ENCODE peak calls at places on chromosomes 1 and 21, in ten cellular contexts. One of them, this sample, is unnamed.
A peak's percentile ranks its signal among the peaks of the same experiment; 100 is the strongest.

GRCh38 chr1:231860221-231861088 is 233.9 kb downstream of the DISC1 start:
- DNase-seq in neural crest cell: no peak
- DNase-seq in posterior vena cava: no peak
- DNase-seq in activated T-cell treated with anti-CD3 and anti-CD28 coated beads, Interleukin-2, amount 50 U/mL, for 1 hour: no peak
- DNase-seq in ELF-1: no peak
- DNase-seq in stimulated activated naive CD8-positive, alpha-beta T cell treated with anti-CD3 and anti-CD28 coated beads, Interleukin-15, amount 100 ng/mL, for 72 hours: no peak
- DNase-seq in activated T-helper 9 cell treated with anti-CD3 and anti-CD28 coated beads, Interleukin-2, amount 50 U/mL, for 16 hours: no peak
- DNase-seq in stimulated activated CD4-positive, alpha-beta T cell treated with anti-CD3 and anti-CD28 coated beads, TNF-alpha, amount 100 ng/mL, for 1 hour: no peak
- DNase-seq in ovary: no peak
- DNase-seq in kidney epithelial cell: no peak
- DNase-seq in this sample: no peak

GRCh38 chr1:183590225-183591191 is at the start of gene NCF2:
- DNase-seq in kidney epithelial cell: no peak
- DNase-seq in activated T-cell treated with anti-CD3 and anti-CD28 coated beads, Interleukin-2, amount 50 U/mL, for 1 hour: no peak
- DNase-seq in neural crest cell: no peak
- DNase-seq in ovary: no peak
- DNase-seq in stimulated activated CD4-positive, alpha-beta T cell treated with anti-CD3 and anti-CD28 coated beads, TNF-alpha, amount 100 ng/mL, for 1 hour: no peak
- DNase-seq in ELF-1: no peak
- DNase-seq in posterior vena cava: no peak
- DNase-seq in stimulated activated naive CD8-positive, alpha-beta T cell treated with anti-CD3 and anti-CD28 coated beads, Interleukin-15, amount 100 ng/mL, for 72 hours: peak; percentile 81
- DNase-seq in activated T-helper 9 cell treated with anti-CD3 and anti-CD28 coated beads, Interleukin-2, amount 50 U/mL, for 16 hours: no peak
- DNase-seq in this sample: peak; percentile 89

GRCh38 chr1:201192478-201192804 is 1.8 kb downstream of the IGFN1 start:
- DNase-seq in activated T-helper 9 cell treated with anti-CD3 and anti-CD28 coated beads, Interleukin-2, amount 50 U/mL, for 16 hours: no peak
- DNase-seq in stimulated activated naive CD8-positive, alpha-beta T cell treated with anti-CD3 and anti-CD28 coated beads, Interleukin-15, amount 100 ng/mL, for 72 hours: no peak
- DNase-seq in ovary: peak; percentile 43
- DNase-seq in kidney epithelial cell: no peak
- DNase-seq in stimulated activated CD4-positive, alpha-beta T cell treated with anti-CD3 and anti-CD28 coated beads, TNF-alpha, amount 100 ng/mL, for 1 hour: no peak
- DNase-seq in activated T-cell treated with anti-CD3 and anti-CD28 coated beads, Interleukin-2, amount 50 U/mL, for 1 hour: no peak
- DNase-seq in posterior vena cava: peak; percentile 19
- DNase-seq in ELF-1: no peak
- DNase-seq in neural crest cell: no peak
- DNase-seq in this sample: no peak

GRCh38 chr1:63928197-63929105 is 154.6 kb downstream of the ROR1 start:
- DNase-seq in stimulated activated naive CD8-positive, alpha-beta T cell treated with anti-CD3 and anti-CD28 coated beads, Interleukin-15, amount 100 ng/mL, for 72 hours: no peak
- DNase-seq in activated T-helper 9 cell treated with anti-CD3 and anti-CD28 coated beads, Interleukin-2, amount 50 U/mL, for 16 hours: no peak
- DNase-seq in stimulated activated CD4-positive, alpha-beta T cell treated with anti-CD3 and anti-CD28 coated beads, TNF-alpha, amount 100 ng/mL, for 1 hour: no peak
- DNase-seq in neural crest cell: no peak
- DNase-seq in ovary: no peak
- DNase-seq in posterior vena cava: no peak
- DNase-seq in activated T-cell treated with anti-CD3 and anti-CD28 coated beads, Interleukin-2, amount 50 U/mL, for 1 hour: no peak
- DNase-seq in ELF-1: no peak
- DNase-seq in kidney epithelial cell: no peak
- DNase-seq in this sample: no peak

GRCh38 chr1:98903261-98903660 is 101.4 kb downstream of the PLPPR5 start:
- DNase-seq in posterior vena cava: no peak
- DNase-seq in activated T-helper 9 cell treated with anti-CD3 and anti-CD28 coated beads, Interleukin-2, amount 50 U/mL, for 16 hours: no peak
- DNase-seq in ELF-1: no peak
- DNase-seq in ovary: no peak
- DNase-seq in neural crest cell: no peak
- DNase-seq in stimulated activated CD4-positive, alpha-beta T cell treated with anti-CD3 and anti-CD28 coated beads, TNF-alpha, amount 100 ng/mL, for 1 hour: no peak
- DNase-seq in stimulated activated naive CD8-positive, alpha-beta T cell treated with anti-CD3 and anti-CD28 coated beads, Interleukin-15, amount 100 ng/mL, for 72 hours: no peak
- DNase-seq in kidney epithelial cell: peak; percentile 28
- DNase-seq in activated T-cell treated with anti-CD3 and anti-CD28 coated beads, Interleukin-2, amount 50 U/mL, for 1 hour: no peak
- DNase-seq in this sample: no peak

GRCh38 chr1:81165963-81166362 is 634.8 kb upstream of the ADGRL2 start:
- DNase-seq in ovary: no peak
- DNase-seq in kidney epithelial cell: no peak
- DNase-seq in stimulated activated naive CD8-positive, alpha-beta T cell treated with anti-CD3 and anti-CD28 coated beads, Interleukin-15, amount 100 ng/mL, for 72 hours: no peak
- DNase-seq in posterior vena cava: no peak
- DNase-seq in neural crest cell: no peak
- DNase-seq in ELF-1: no peak
- DNase-seq in activated T-cell treated with anti-CD3 and anti-CD28 coated beads, Interleukin-2, amount 50 U/mL, for 1 hour: no peak
- DNase-seq in activated T-helper 9 cell treated with anti-CD3 and anti-CD28 coated beads, Interleukin-2, amount 50 U/mL, for 16 hours: no peak
- DNase-seq in stimulated activated CD4-positive, alpha-beta T cell treated with anti-CD3 and anti-CD28 coated beads, TNF-alpha, amount 100 ng/mL, for 1 hour: no peak
- DNase-seq in this sample: no peak

GRCh38 chr1:108049083-108049819 is 84.3 kb upstream of the VAV3 start:
- DNase-seq in ovary: no peak
- DNase-seq in activated T-helper 9 cell treated with anti-CD3 and anti-CD28 coated beads, Interleukin-2, amount 50 U/mL, for 16 hours: no peak
- DNase-seq in neural crest cell: peak; percentile 27
- DNase-seq in activated T-cell treated with anti-CD3 and anti-CD28 coated beads, Interleukin-2, amount 50 U/mL, for 1 hour: no peak
- DNase-seq in stimulated activated naive CD8-positive, alpha-beta T cell treated with anti-CD3 and anti-CD28 coated beads, Interleukin-15, amount 100 ng/mL, for 72 hours: peak; percentile 27
- DNase-seq in posterior vena cava: no peak
- DNase-seq in ELF-1: peak; percentile 42
- DNase-seq in kidney epithelial cell: peak; percentile 67
- DNase-seq in stimulated activated CD4-positive, alpha-beta T cell treated with anti-CD3 and anti-CD28 coated beads, TNF-alpha, amount 100 ng/mL, for 1 hour: no peak
- DNase-seq in this sample: peak; percentile 16

GRCh38 chr1:64403331-64403730 is 66.6 kb upstream of the CACHD1 start:
- DNase-seq in kidney epithelial cell: peak; percentile 10
- DNase-seq in posterior vena cava: no peak
- DNase-seq in activated T-cell treated with anti-CD3 and anti-CD28 coated beads, Interleukin-2, amount 50 U/mL, for 1 hour: no peak
- DNase-seq in activated T-helper 9 cell treated with anti-CD3 and anti-CD28 coated beads, Interleukin-2, amount 50 U/mL, for 16 hours: no peak
- DNase-seq in neural crest cell: no peak
- DNase-seq in ovary: no peak
- DNase-seq in ELF-1: no peak
- DNase-seq in stimulated activated CD4-positive, alpha-beta T cell treated with anti-CD3 and anti-CD28 coated beads, TNF-alpha, amount 100 ng/mL, for 1 hour: no peak
- DNase-seq in stimulated activated naive CD8-positive, alpha-beta T cell treated with anti-CD3 and anti-CD28 coated beads, Interleukin-15, amount 100 ng/mL, for 72 hours: no peak
- DNase-seq in this sample: no peak

GRCh38 chr21:25396135-25396711 is 211.1 kb downstream of the MRPL39 start:
- DNase-seq in kidney epithelial cell: no peak
- DNase-seq in activated T-helper 9 cell treated with anti-CD3 and anti-CD28 coated beads, Interleukin-2, amount 50 U/mL, for 16 hours: peak; percentile 56
- DNase-seq in neural crest cell: no peak
- DNase-seq in posterior vena cava: no peak
- DNase-seq in ELF-1: no peak
- DNase-seq in stimulated activated naive CD8-positive, alpha-beta T cell treated with anti-CD3 and anti-CD28 coated beads, Interleukin-15, amount 100 ng/mL, for 72 hours: peak; percentile 94
- DNase-seq in stimulated activated CD4-positive, alpha-beta T cell treated with anti-CD3 and anti-CD28 coated beads, TNF-alpha, amount 100 ng/mL, for 1 hour: no peak
- DNase-seq in ovary: no peak
- DNase-seq in activated T-cell treated with anti-CD3 and anti-CD28 coated beads, Interleukin-2, amount 50 U/mL, for 1 hour: no peak
- DNase-seq in this sample: no peak

GRCh38 chr1:41038110-41038509 is 16.6 kb upstream of the SLFNL1 start:
- DNase-seq in activated T-cell treated with anti-CD3 and anti-CD28 coated beads, Interleukin-2, amount 50 U/mL, for 1 hour: no peak
- DNase-seq in activated T-helper 9 cell treated with anti-CD3 and anti-CD28 coated beads, Interleukin-2, amount 50 U/mL, for 16 hours: no peak
- DNase-seq in stimulated activated CD4-positive, alpha-beta T cell treated with anti-CD3 and anti-CD28 coated beads, TNF-alpha, amount 100 ng/mL, for 1 hour: no peak
- DNase-seq in stimulated activated naive CD8-positive, alpha-beta T cell treated with anti-CD3 and anti-CD28 coated beads, Interleukin-15, amount 100 ng/mL, for 72 hours: no peak
- DNase-seq in kidney epithelial cell: no peak
- DNase-seq in neural crest cell: no peak
- DNase-seq in ELF-1: no peak
- DNase-seq in posterior vena cava: no peak
- DNase-seq in ovary: no peak
- DNase-seq in this sample: no peak

GRCh38 chr1:40774266-40774998 is 9.2 kb upstream of the KCNQ4 start:
- DNase-seq in stimulated activated naive CD8-positive, alpha-beta T cell treated with anti-CD3 and anti-CD28 coated beads, Interleukin-15, amount 100 ng/mL, for 72 hours: peak; percentile 55
- DNase-seq in kidney epithelial cell: no peak
- DNase-seq in stimulated activated CD4-positive, alpha-beta T cell treated with anti-CD3 and anti-CD28 coated beads, TNF-alpha, amount 100 ng/mL, for 1 hour: peak; percentile 12
- DNase-seq in ovary: peak; percentile 30
- DNase-seq in activated T-helper 9 cell treated with anti-CD3 and anti-CD28 coated beads, Interleukin-2, amount 50 U/mL, for 16 hours: peak; percentile 50
- DNase-seq in ELF-1: peak; percentile 85
- DNase-seq in posterior vena cava: no peak
- DNase-seq in activated T-cell treated with anti-CD3 and anti-CD28 coated beads, Interleukin-2, amount 50 U/mL, for 1 hour: peak; percentile 75
- DNase-seq in neural crest cell: peak; percentile 53
- DNase-seq in this sample: peak; percentile 40

GRCh38 chr1:34212673-34213072 is 36.0 kb downstream of the C1orf94 start:
- DNase-seq in activated T-cell treated with anti-CD3 and anti-CD28 coated beads, Interleukin-2, amount 50 U/mL, for 1 hour: no peak
- DNase-seq in posterior vena cava: no peak
- DNase-seq in stimulated activated naive CD8-positive, alpha-beta T cell treated with anti-CD3 and anti-CD28 coated beads, Interleukin-15, amount 100 ng/mL, for 72 hours: no peak
- DNase-seq in ovary: no peak
- DNase-seq in neural crest cell: no peak
- DNase-seq in stimulated activated CD4-positive, alpha-beta T cell treated with anti-CD3 and anti-CD28 coated beads, TNF-alpha, amount 100 ng/mL, for 1 hour: no peak
- DNase-seq in activated T-helper 9 cell treated with anti-CD3 and anti-CD28 coated beads, Interleukin-2, amount 50 U/mL, for 16 hours: no peak
- DNase-seq in kidney epithelial cell: no peak
- DNase-seq in ELF-1: no peak
- DNase-seq in this sample: no peak

GRCh38 chr1:6922096-6922931 is 137.1 kb downstream of the CAMTA1 start:
- DNase-seq in kidney epithelial cell: no peak
- DNase-seq in activated T-helper 9 cell treated with anti-CD3 and anti-CD28 coated beads, Interleukin-2, amount 50 U/mL, for 16 hours: no peak
- DNase-seq in stimulated activated naive CD8-positive, alpha-beta T cell treated with anti-CD3 and anti-CD28 coated beads, Interleukin-15, amount 100 ng/mL, for 72 hours: no peak
- DNase-seq in activated T-cell treated with anti-CD3 and anti-CD28 coated beads, Interleukin-2, amount 50 U/mL, for 1 hour: no peak
- DNase-seq in ELF-1: peak; percentile 72
- DNase-seq in stimulated activated CD4-positive, alpha-beta T cell treated with anti-CD3 and anti-CD28 coated beads, TNF-alpha, amount 100 ng/mL, for 1 hour: no peak
- DNase-seq in neural crest cell: no peak
- DNase-seq in ovary: peak; percentile 70
- DNase-seq in posterior vena cava: peak; percentile 88
- DNase-seq in this sample: no peak

GRCh38 chr1:39294531-39294930 is 90.0 kb downstream of the MACF1 start:
- DNase-seq in ovary: no peak
- DNase-seq in stimulated activated CD4-positive, alpha-beta T cell treated with anti-CD3 and anti-CD28 coated beads, TNF-alpha, amount 100 ng/mL, for 1 hour: no peak
- DNase-seq in ELF-1: no peak
- DNase-seq in neural crest cell: no peak
- DNase-seq in activated T-cell treated with anti-CD3 and anti-CD28 coated beads, Interleukin-2, amount 50 U/mL, for 1 hour: no peak
- DNase-seq in kidney epithelial cell: no peak
- DNase-seq in activated T-helper 9 cell treated with anti-CD3 and anti-CD28 coated beads, Interleukin-2, amount 50 U/mL, for 16 hours: no peak
- DNase-seq in stimulated activated naive CD8-positive, alpha-beta T cell treated with anti-CD3 and anti-CD28 coated beads, Interleukin-15, amount 100 ng/mL, for 72 hours: no peak
- DNase-seq in posterior vena cava: no peak
- DNase-seq in this sample: no peak

GRCh38 chr1:204945565-204945977 is 74.9 kb downstream of the NFASC start:
- DNase-seq in kidney epithelial cell: no peak
- DNase-seq in neural crest cell: no peak
- DNase-seq in ELF-1: no peak
- DNase-seq in posterior vena cava: no peak
- DNase-seq in stimulated activated CD4-positive, alpha-beta T cell treated with anti-CD3 and anti-CD28 coated beads, TNF-alpha, amount 100 ng/mL, for 1 hour: no peak
- DNase-seq in ovary: no peak
- DNase-seq in stimulated activated naive CD8-positive, alpha-beta T cell treated with anti-CD3 and anti-CD28 coated beads, Interleukin-15, amount 100 ng/mL, for 72 hours: no peak
- DNase-seq in activated T-helper 9 cell treated with anti-CD3 and anti-CD28 coated beads, Interleukin-2, amount 50 U/mL, for 16 hours: no peak
- DNase-seq in activated T-cell treated with anti-CD3 and anti-CD28 coated beads, Interleukin-2, amount 50 U/mL, for 1 hour: no peak
- DNase-seq in this sample: no peak

GRCh38 chr1:240234477-240235225 is 143.0 kb downstream of the FMN2 start:
- DNase-seq in kidney epithelial cell: no peak
- DNase-seq in activated T-cell treated with anti-CD3 and anti-CD28 coated beads, Interleukin-2, amount 50 U/mL, for 1 hour: no peak
- DNase-seq in ovary: no peak
- DNase-seq in neural crest cell: no peak
- DNase-seq in stimulated activated naive CD8-positive, alpha-beta T cell treated with anti-CD3 and anti-CD28 coated beads, Interleukin-15, amount 100 ng/mL, for 72 hours: no peak
- DNase-seq in activated T-helper 9 cell treated with anti-CD3 and anti-CD28 coated beads, Interleukin-2, amount 50 U/mL, for 16 hours: no peak
- DNase-seq in stimulated activated CD4-positive, alpha-beta T cell treated with anti-CD3 and anti-CD28 coated beads, TNF-alpha, amount 100 ng/mL, for 1 hour: no peak
- DNase-seq in posterior vena cava: no peak
- DNase-seq in ELF-1: no peak
- DNase-seq in this sample: no peak

GRCh38 chr21:43978060-43978459 is 34.0 kb upstream of the TRAPPC10 start:
- DNase-seq in ELF-1: no peak
- DNase-seq in kidney epithelial cell: no peak
- DNase-seq in ovary: no peak
- DNase-seq in activated T-cell treated with anti-CD3 and anti-CD28 coated beads, Interleukin-2, amount 50 U/mL, for 1 hour: no peak
- DNase-seq in stimulated activated CD4-positive, alpha-beta T cell treated with anti-CD3 and anti-CD28 coated beads, TNF-alpha, amount 100 ng/mL, for 1 hour: no peak
- DNase-seq in activated T-helper 9 cell treated with anti-CD3 and anti-CD28 coated beads, Interleukin-2, amount 50 U/mL, for 16 hours: no peak
- DNase-seq in posterior vena cava: no peak
- DNase-seq in stimulated activated naive CD8-positive, alpha-beta T cell treated with anti-CD3 and anti-CD28 coated beads, Interleukin-15, amount 100 ng/mL, for 72 hours: no peak
- DNase-seq in neural crest cell: no peak
- DNase-seq in this sample: no peak

GRCh38 chr1:14020006-14020405 is 320.0 kb downstream of the PRDM2 start:
- DNase-seq in posterior vena cava: no peak
- DNase-seq in neural crest cell: no peak
- DNase-seq in stimulated activated CD4-positive, alpha-beta T cell treated with anti-CD3 and anti-CD28 coated beads, TNF-alpha, amount 100 ng/mL, for 1 hour: no peak
- DNase-seq in ovary: no peak
- DNase-seq in ELF-1: no peak
- DNase-seq in activated T-cell treated with anti-CD3 and anti-CD28 coated beads, Interleukin-2, amount 50 U/mL, for 1 hour: no peak
- DNase-seq in kidney epithelial cell: no peak
- DNase-seq in stimulated activated naive CD8-positive, alpha-beta T cell treated with anti-CD3 and anti-CD28 coated beads, Interleukin-15, amount 100 ng/mL, for 72 hours: no peak
- DNase-seq in activated T-helper 9 cell treated with anti-CD3 and anti-CD28 coated beads, Interleukin-2, amount 50 U/mL, for 16 hours: no peak
- DNase-seq in this sample: no peak

GRCh38 chr1:7567376-7567775 is 203.7 kb upstream of the VAMP3 start:
- DNase-seq in neural crest cell: no peak
- DNase-seq in stimulated activated CD4-positive, alpha-beta T cell treated with anti-CD3 and anti-CD28 coated beads, TNF-alpha, amount 100 ng/mL, for 1 hour: no peak
- DNase-seq in posterior vena cava: no peak
- DNase-seq in kidney epithelial cell: no peak
- DNase-seq in ELF-1: no peak
- DNase-seq in activated T-helper 9 cell treated with anti-CD3 and anti-CD28 coated beads, Interleukin-2, amount 50 U/mL, for 16 hours: no peak
- DNase-seq in ovary: no peak
- DNase-seq in stimulated activated naive CD8-positive, alpha-beta T cell treated with anti-CD3 and anti-CD28 coated beads, Interleukin-15, amount 100 ng/mL, for 72 hours: no peak
- DNase-seq in activated T-cell treated with anti-CD3 and anti-CD28 coated beads, Interleukin-2, amount 50 U/mL, for 1 hour: no peak
- DNase-seq in this sample: no peak

GRCh38 chr1:26089125-26089524 is 21.7 kb upstream of the TRIM63 start:
- DNase-seq in stimulated activated naive CD8-positive, alpha-beta T cell treated with anti-CD3 and anti-CD28 coated beads, Interleukin-15, amount 100 ng/mL, for 72 hours: no peak
- DNase-seq in kidney epithelial cell: no peak
- DNase-seq in neural crest cell: no peak
- DNase-seq in posterior vena cava: no peak
- DNase-seq in stimulated activated CD4-positive, alpha-beta T cell treated with anti-CD3 and anti-CD28 coated beads, TNF-alpha, amount 100 ng/mL, for 1 hour: no peak
- DNase-seq in ovary: no peak
- DNase-seq in activated T-cell treated with anti-CD3 and anti-CD28 coated beads, Interleukin-2, amount 50 U/mL, for 1 hour: no peak
- DNase-seq in ELF-1: no peak
- DNase-seq in activated T-helper 9 cell treated with anti-CD3 and anti-CD28 coated beads, Interleukin-2, amount 50 U/mL, for 16 hours: no peak
- DNase-seq in this sample: no peak

GRCh38 chr1:115429242-115429641 is 91.2 kb upstream of the NGF start:
- DNase-seq in activated T-helper 9 cell treated with anti-CD3 and anti-CD28 coated beads, Interleukin-2, amount 50 U/mL, for 16 hours: no peak
- DNase-seq in posterior vena cava: no peak
- DNase-seq in ELF-1: no peak
- DNase-seq in kidney epithelial cell: no peak
- DNase-seq in stimulated activated naive CD8-positive, alpha-beta T cell treated with anti-CD3 and anti-CD28 coated beads, Interleukin-15, amount 100 ng/mL, for 72 hours: no peak
- DNase-seq in neural crest cell: no peak
- DNase-seq in stimulated activated CD4-positive, alpha-beta T cell treated with anti-CD3 and anti-CD28 coated beads, TNF-alpha, amount 100 ng/mL, for 1 hour: no peak
- DNase-seq in activated T-cell treated with anti-CD3 and anti-CD28 coated beads, Interleukin-2, amount 50 U/mL, for 1 hour: no peak
- DNase-seq in ovary: no peak
- DNase-seq in this sample: no peak

GRCh38 chr1:27637052-27637451 is 2.1 kb upstream of the FGR start:
- DNase-seq in stimulated activated CD4-positive, alpha-beta T cell treated with anti-CD3 and anti-CD28 coated beads, TNF-alpha, amount 100 ng/mL, for 1 hour: no peak
- DNase-seq in ELF-1: no peak
- DNase-seq in neural crest cell: no peak
- DNase-seq in activated T-helper 9 cell treated with anti-CD3 and anti-CD28 coated beads, Interleukin-2, amount 50 U/mL, for 16 hours: peak; percentile 16
- DNase-seq in stimulated activated naive CD8-positive, alpha-beta T cell treated with anti-CD3 and anti-CD28 coated beads, Interleukin-15, amount 100 ng/mL, for 72 hours: peak; percentile 66
- DNase-seq in activated T-cell treated with anti-CD3 and anti-CD28 coated beads, Interleukin-2, amount 50 U/mL, for 1 hour: no peak
- DNase-seq in posterior vena cava: no peak
- DNase-seq in ovary: no peak
- DNase-seq in kidney epithelial cell: no peak
- DNase-seq in this sample: no peak

GRCh38 chr1:213303286-213303685 is 252.2 kb downstream of the RPS6KC1 start:
- DNase-seq in stimulated activated CD4-positive, alpha-beta T cell treated with anti-CD3 and anti-CD28 coated beads, TNF-alpha, amount 100 ng/mL, for 1 hour: no peak
- DNase-seq in ovary: no peak
- DNase-seq in kidney epithelial cell: no peak
- DNase-seq in activated T-cell treated with anti-CD3 and anti-CD28 coated beads, Interleukin-2, amount 50 U/mL, for 1 hour: no peak
- DNase-seq in stimulated activated naive CD8-positive, alpha-beta T cell treated with anti-CD3 and anti-CD28 coated beads, Interleukin-15, amount 100 ng/mL, for 72 hours: no peak
- DNase-seq in neural crest cell: no peak
- DNase-seq in activated T-helper 9 cell treated with anti-CD3 and anti-CD28 coated beads, Interleukin-2, amount 50 U/mL, for 16 hours: no peak
- DNase-seq in ELF-1: peak; percentile 74
- DNase-seq in posterior vena cava: no peak
- DNase-seq in this sample: no peak

GRCh38 chr1:204726478-204726877 is 40.9 kb upstream of the LRRN2 start:
- DNase-seq in stimulated activated naive CD8-positive, alpha-beta T cell treated with anti-CD3 and anti-CD28 coated beads, Interleukin-15, amount 100 ng/mL, for 72 hours: no peak
- DNase-seq in kidney epithelial cell: peak; percentile 86
- DNase-seq in activated T-helper 9 cell treated with anti-CD3 and anti-CD28 coated beads, Interleukin-2, amount 50 U/mL, for 16 hours: no peak
- DNase-seq in posterior vena cava: no peak
- DNase-seq in ovary: no peak
- DNase-seq in stimulated activated CD4-positive, alpha-beta T cell treated with anti-CD3 and anti-CD28 coated beads, TNF-alpha, amount 100 ng/mL, for 1 hour: no peak
- DNase-seq in neural crest cell: no peak
- DNase-seq in ELF-1: no peak
- DNase-seq in activated T-cell treated with anti-CD3 and anti-CD28 coated beads, Interleukin-2, amount 50 U/mL, for 1 hour: no peak
- DNase-seq in this sample: no peak

This sample was measured in naive B cell.